ENCODE peak calls at places on chromosomes 7 and 10, in eight cellular contexts. W is HepG2, O is transverse colon, J is Panc1, A is endothelial cell of umbilical vein, D is GM23338, F is stomach, Z is breast epithelium. U is an unnamed sample.

GRCh38 chr10:102615361-102615760 is 28.9 kb upstream of the TRIM8 start:
- DNase-seq in W (no peak), O (no peak), J (no peak), A (peak; percentile 29), D (peak; percentile 80), F (no peak), Z (no peak), U (no peak)

GRCh38 chr10:12628964-12629766 is 279.8 kb downstream of the CAMK1D start:
- DNase-seq in W (no peak), O (peak; percentile 51), J (no peak), A (no peak), D (no peak), F (no peak), Z (no peak), U (peak; percentile 47)

GRCh38 chr7:95396136-95397032 is at the start of gene PON3:
- DNase-seq in W (peak; percentile 68), O (peak; percentile 48), J (peak; percentile 61), A (peak; percentile 26), D (peak; percentile 90), F (peak; percentile 27), Z (peak; percentile 56), U (no peak)

GRCh38 chr10:30219977-30220751 is 128.9 kb downstream of the MTPAP start:
- DNase-seq in W (peak; percentile 34), O (no peak), J (no peak), A (peak; percentile 70), D (no peak), F (no peak), Z (no peak), U (peak; percentile 32)

GRCh38 chr7:2757904-2758672 is 70.1 kb downstream of the AMZ1 start:
- DNase-seq in W (peak; percentile 90), O (peak; percentile 44), J (peak; percentile 94), A (peak; percentile 93), D (no peak), F (no peak), Z (no peak), U (peak; percentile 43)

GRCh38 chr7:23349484-23350157 is 50.5 kb downstream of the MALSU1 start:
- DNase-seq in W (no peak), O (no peak), J (no peak), A (peak; percentile 88), D (no peak), F (no peak), Z (no peak), U (no peak)

GRCh38 chr7:115816318-115816974 is 214.1 kb downstream of the TFEC start:
- DNase-seq in W (no peak), O (no peak), J (no peak), A (no peak), D (peak; percentile 64), F (no peak), Z (no peak), U (no peak)

GRCh38 chr7:107167483-107168232 is 1.1 kb upstream of the HBP1 start:
- DNase-seq in W (peak; percentile 74), O (no peak), J (peak; percentile 63), A (peak; percentile 89), D (peak; percentile 78), F (peak; percentile 53), Z (no peak), U (peak; percentile 69)

GRCh38 chr10:31069411-31069810 is 37.7 kb upstream of the ZNF438 start:
- DNase-seq in W (no peak), O (no peak), J (no peak), A (no peak), D (no peak), F (no peak), Z (no peak), U (no peak)

GRCh38 chr7:27739914-27740448 is at the start of gene TAX1BP1:
- DNase-seq in W (peak; percentile 89), O (peak; percentile 97), J (peak; percentile 72), A (peak; percentile 94), D (peak; percentile 95), F (peak; percentile 96), Z (peak; percentile 94), U (peak; percentile 96)
- TF ChIP-seq POLR2AphosphoS5 in W (peak; percentile 96), O (peak; percentile 99), J (peak; percentile 90), A (peak; percentile 97), D (peak; percentile 97), F (peak; percentile 99), Z (peak; percentile 100), U (peak; percentile 98)

DNA sequence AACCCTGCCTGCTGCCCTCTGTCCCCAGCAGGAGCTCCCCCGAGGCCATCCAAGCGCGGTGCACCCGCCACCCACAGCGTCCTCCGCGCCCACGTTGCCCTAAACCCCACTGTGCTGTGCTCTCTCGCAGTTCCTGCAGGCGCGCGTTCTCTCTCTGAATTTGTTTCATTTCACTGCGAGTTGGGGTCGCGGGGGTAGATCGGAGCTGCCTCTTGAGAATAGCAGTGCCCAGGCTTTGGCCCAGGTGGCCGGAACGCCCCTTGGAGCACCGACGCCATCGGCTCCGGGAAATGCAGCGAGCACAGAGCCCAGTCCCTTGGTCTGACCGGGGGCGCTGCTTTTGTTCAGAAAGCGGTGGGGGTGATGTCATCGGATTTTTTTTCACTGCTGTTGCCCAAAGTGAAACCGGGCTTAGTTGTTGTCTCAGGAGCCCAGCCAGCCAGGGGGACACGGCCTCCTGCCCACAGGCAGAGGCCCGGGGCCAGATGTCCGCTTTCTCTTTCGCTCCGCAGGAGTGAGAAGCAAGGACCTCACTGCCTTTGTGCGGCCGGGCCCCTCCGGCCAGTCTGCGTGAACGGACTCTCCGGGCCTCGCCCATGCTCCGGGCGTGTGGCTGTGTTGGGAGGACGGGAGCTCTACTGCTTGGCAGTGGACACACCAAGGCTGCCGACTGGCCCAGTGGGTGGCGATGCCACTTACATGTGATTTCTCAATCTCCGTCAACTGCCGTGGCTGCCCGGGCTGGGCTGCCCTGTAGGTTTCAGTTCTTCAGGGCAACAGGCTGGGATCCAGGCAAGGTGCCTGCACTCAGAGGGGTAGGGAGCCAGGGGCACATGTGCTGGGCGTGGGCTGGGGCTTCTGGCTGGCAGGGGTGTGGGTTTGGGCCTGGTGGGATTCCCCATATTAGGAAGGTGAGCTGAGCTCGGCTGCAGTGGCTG is 43.2 kb downstream of the FOXK1 start:
- DNase-seq in W (peak; percentile 74), O (peak; percentile 70), J (no peak), A (peak; percentile 95), D (peak; percentile 30), F (peak; percentile 83), Z (peak; percentile 79), U (peak; percentile 84)
- TF ChIP-seq CTCF in W (peak; percentile 31), O (no peak), J (no peak), A (no peak), D (no peak), F (no peak), Z (peak; percentile 4), U (no peak)

GRCh38 chr10:35398355-35398754 is 62.0 kb downstream of the CCNY start:
- DNase-seq in W (no peak), O (no peak), J (no peak), A (no peak), D (no peak), F (no peak), Z (no peak), U (no peak)

GRCh38 chr10:35398888-35399287 is 62.6 kb downstream of the CCNY start:
- DNase-seq in W (no peak), O (no peak), J (no peak), A (no peak), D (no peak), F (no peak), Z (no peak), U (no peak)

GRCh38 chr10:35394934-35395333 is 58.6 kb downstream of the CCNY start:
- DNase-seq in W (no peak), O (no peak), J (no peak), A (no peak), D (no peak), F (no peak), Z (no peak), U (no peak)

GRCh38 chr10:35397953-35398352 is 61.6 kb downstream of the CCNY start:
- DNase-seq in W (no peak), O (no peak), J (no peak), A (no peak), D (no peak), F (no peak), Z (no peak), U (no peak)

GRCh38 chr10:35396560-35397434 is 60.5 kb downstream of the CCNY start:
- DNase-seq in W (peak; percentile 41), O (no peak), J (no peak), A (no peak), D (no peak), F (no peak), Z (no peak), U (no peak)
- H3K4me1 ChIP-seq in W (peaks cover 82% of the 10 kb centered on the region), O (peaks cover 30% of the 10 kb centered on the region), J (no peaks in the 10 kb centered on the region), A (peaks cover 16% of the 10 kb centered on the region), D (peaks cover 85% of the 10 kb centered on the region), F (peaks cover 84% of the 10 kb centered on the region), Z (no peaks in the 10 kb centered on the region), U (no peaks in the 10 kb centered on the region)

GRCh38 chr10:505459-505858 is 184.0 kb downstream of the DIP2C start:
- DNase-seq in W (no peak), O (no peak), J (no peak), A (no peak), D (no peak), F (no peak), Z (peak; percentile 27), U (no peak)

GRCh38 chr10:501596-501995 is 187.9 kb downstream of the DIP2C start:
- DNase-seq in W (no peak), O (no peak), J (no peak), A (no peak), D (no peak), F (peak; percentile 62), Z (no peak), U (no peak)

GRCh38 chr10:506451-507354 is 182.8 kb downstream of the DIP2C start:
- DNase-seq in W (no peak), O (no peak), J (no peak), A (no peak), D (peak; percentile 69), F (no peak), Z (no peak), U (no peak)

GRCh38 chr10:504806-505205 is 184.7 kb downstream of the DIP2C start:
- DNase-seq in W (no peak), O (no peak), J (no peak), A (no peak), D (no peak), F (no peak), Z (peak; percentile 22), U (no peak)

DNA sequence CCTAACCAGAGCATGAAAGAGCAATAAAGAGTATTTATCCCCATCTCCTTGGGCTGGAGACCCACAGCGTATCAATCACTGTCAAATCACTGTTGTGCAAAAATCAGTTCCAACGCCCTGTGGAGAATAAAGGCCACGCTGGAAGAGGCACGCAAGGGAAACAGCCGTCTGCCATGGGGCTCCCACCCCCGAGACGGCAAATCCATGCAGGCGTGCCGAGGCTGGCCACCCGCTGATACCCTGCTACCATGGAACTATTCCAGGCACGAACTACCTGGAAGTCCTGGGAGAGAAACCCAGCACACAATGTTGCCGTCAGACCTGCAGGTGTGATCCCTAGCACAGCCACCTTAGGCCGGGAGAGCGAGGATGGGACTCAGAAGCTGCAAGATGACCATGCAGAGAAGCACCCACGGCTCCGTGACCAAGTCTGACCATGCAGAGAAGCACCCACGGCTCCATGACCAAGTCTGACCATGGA is 185.3 kb downstream of the DIP2C start:
- DNase-seq in W (no peak), O (no peak), J (no peak), A (no peak), D (no peak), F (no peak), Z (peak; percentile 19), U (no peak)
- TF ChIP-seq POLR2AphosphoS5 in W (no peak), O (no peak), J (no peak), A (no peak), D (no peak), F (no peak), Z (no peak), U (no peak)